ENCODE peak calls at places on chromosomes 16 and 17, in seven cellular contexts. One of them, this sample, is unnamed.

GRCh38 chr17:57935833-57936807 is 19.1 kb downstream of the CUEDC1 start:
- DNase-seq in trophoblast cell: no peak
- DNase-seq in IMR-90: peak; percentile 55
- DNase-seq in H1: no peak
- DNase-seq in neuronal stem cell: peak; percentile 89
- DNase-seq in H9: peak; percentile 68
- DNase-seq in mesendoderm: peak; percentile 70
- DNase-seq in this sample: peak; percentile 82

GRCh38 chr17:58332720-58333395 is 4.3 kb upstream of the TSPOAP1 start:
- DNase-seq in H9: peak; percentile 30
- DNase-seq in H1: no peak
- DNase-seq in mesendoderm: no peak
- DNase-seq in trophoblast cell: no peak
- DNase-seq in IMR-90: no peak
- DNase-seq in neuronal stem cell: no peak
- DNase-seq in this sample: no peak

GRCh38 chr17:8556074-8556473 is 74.5 kb downstream of the MYH10 start:
- DNase-seq in trophoblast cell: peak; percentile 41
- DNase-seq in mesendoderm: no peak
- DNase-seq in H9: no peak
- DNase-seq in IMR-90: no peak
- DNase-seq in neuronal stem cell: no peak
- DNase-seq in H1: no peak
- DNase-seq in this sample: no peak

GRCh38 chr16:23342083-23342640 is 40.1 kb downstream of the SCNN1B start:
- DNase-seq in H1: no peak
- DNase-seq in neuronal stem cell: no peak
- DNase-seq in IMR-90: no peak
- DNase-seq in H9: no peak
- DNase-seq in trophoblast cell: no peak
- DNase-seq in mesendoderm: no peak
- DNase-seq in this sample: no peak

GRCh38 chr17:44502598-44503079 is 567 bp downstream of the GPATCH8 start:
- DNase-seq in H1: no peak
- DNase-seq in IMR-90: peak; percentile 24
- DNase-seq in mesendoderm: peak; percentile 45
- DNase-seq in trophoblast cell: no peak
- DNase-seq in H9: no peak
- DNase-seq in neuronal stem cell: no peak
- DNase-seq in this sample: peak; percentile 37

GRCh38 chr16:3625911-3626732 is 14.7 kb upstream of the SLX4 start:
- DNase-seq in H1: no peak
- DNase-seq in mesendoderm: no peak
- DNase-seq in IMR-90: no peak
- DNase-seq in trophoblast cell: no peak
- DNase-seq in neuronal stem cell: no peak
- DNase-seq in H9: no peak
- DNase-seq in this sample: no peak

GRCh38 chr16:50683689-50684374 is 2.7 kb upstream of the SNX20 start:
- DNase-seq in IMR-90: no peak
- DNase-seq in trophoblast cell: no peak
- DNase-seq in H9: no peak
- DNase-seq in neuronal stem cell: no peak
- DNase-seq in mesendoderm: no peak
- DNase-seq in H1: no peak
- DNase-seq in this sample: no peak

GRCh38 chr17:78933959-78934568 is 8.9 kb upstream of the TIMP2 start:
- DNase-seq in trophoblast cell: peak; percentile 75
- DNase-seq in H1: no peak
- DNase-seq in neuronal stem cell: peak; percentile 72
- DNase-seq in IMR-90: peak; percentile 100
- DNase-seq in H9: peak; percentile 82
- DNase-seq in mesendoderm: peak; percentile 76
- DNase-seq in this sample: peak; percentile 98

GRCh38 chr16:23064642-23065041 is 84.6 kb downstream of the USP31 start:
- DNase-seq in H9: no peak
- DNase-seq in trophoblast cell: no peak
- DNase-seq in neuronal stem cell: no peak
- DNase-seq in H1: no peak
- DNase-seq in IMR-90: no peak
- DNase-seq in mesendoderm: no peak
- DNase-seq in this sample: no peak

GRCh38 chr17:29712677-29713076 is 90.0 kb upstream of the CORO6 start:
- DNase-seq in neuronal stem cell: no peak
- DNase-seq in mesendoderm: no peak
- DNase-seq in trophoblast cell: peak; percentile 22
- DNase-seq in H9: no peak
- DNase-seq in H1: no peak
- DNase-seq in IMR-90: no peak
- DNase-seq in this sample: no peak

GRCh38 chr16:87062569-87063442 is 254.4 kb downstream of the C16orf95 start:
- DNase-seq in mesendoderm: peak; percentile 78
- DNase-seq in H9: peak; percentile 75
- DNase-seq in neuronal stem cell: peak; percentile 75
- DNase-seq in H1: no peak
- DNase-seq in trophoblast cell: no peak
- DNase-seq in IMR-90: peak; percentile 67
- DNase-seq in this sample: peak; percentile 64

GRCh38 chr16:10992112-10992511 is 47.7 kb downstream of the CLEC16A start:
- DNase-seq in IMR-90: peak; percentile 98
- DNase-seq in neuronal stem cell: no peak
- DNase-seq in trophoblast cell: no peak
- DNase-seq in H1: no peak
- DNase-seq in H9: no peak
- DNase-seq in mesendoderm: no peak
- DNase-seq in this sample: peak; percentile 97

GRCh38 chr17:39739020-39739884 is 1.5 kb downstream of the GRB7 start:
- DNase-seq in IMR-90: no peak
- DNase-seq in trophoblast cell: peak; percentile 86
- DNase-seq in H9: peak; percentile 90
- DNase-seq in neuronal stem cell: no peak
- DNase-seq in mesendoderm: peak; percentile 80
- DNase-seq in H1: no peak
- DNase-seq in this sample: no peak

GRCh38 chr17:27343294-27343693 is 49.4 kb downstream of the WSB1 start:
- DNase-seq in H9: no peak
- DNase-seq in IMR-90: no peak
- DNase-seq in mesendoderm: no peak
- DNase-seq in trophoblast cell: no peak
- DNase-seq in neuronal stem cell: no peak
- DNase-seq in H1: no peak
- DNase-seq in this sample: no peak

GRCh38 chr16:84166796-84167695 is 19.8 kb downstream of the TAF1C start:
- DNase-seq in IMR-90: no peak
- DNase-seq in mesendoderm: no peak
- DNase-seq in H9: no peak
- DNase-seq in neuronal stem cell: no peak
- DNase-seq in trophoblast cell: no peak
- DNase-seq in H1: no peak
- DNase-seq in this sample: no peak

GRCh38 chr16:3168706-3169105 is 19.3 kb upstream of the OR1F1 start:
- DNase-seq in trophoblast cell: no peak
- DNase-seq in mesendoderm: no peak
- DNase-seq in H9: no peak
- DNase-seq in H1: no peak
- DNase-seq in IMR-90: no peak
- DNase-seq in neuronal stem cell: no peak
- DNase-seq in this sample: no peak

GRCh38 chr16:3595521-3596021 is 15.8 kb downstream of the SLX4 start:
- DNase-seq in mesendoderm: no peak
- DNase-seq in IMR-90: no peak
- DNase-seq in H9: no peak
- DNase-seq in neuronal stem cell: no peak
- DNase-seq in H1: no peak
- DNase-seq in trophoblast cell: no peak
- DNase-seq in this sample: no peak

GRCh38 chr17:44557653-44558285 is 485 bp downstream of the FZD2 start:
- DNase-seq in trophoblast cell: peak; percentile 27
- DNase-seq in neuronal stem cell: no peak
- DNase-seq in H9: peak; percentile 76
- DNase-seq in mesendoderm: peak; percentile 71
- DNase-seq in H1: no peak
- DNase-seq in IMR-90: peak; percentile 72
- DNase-seq in this sample: peak; percentile 85

GRCh38 chr17:1193300-1193699 is 13.5 kb upstream of the ABR start:
- DNase-seq in IMR-90: no peak
- DNase-seq in neuronal stem cell: no peak
- DNase-seq in mesendoderm: no peak
- DNase-seq in H9: no peak
- DNase-seq in H1: no peak
- DNase-seq in trophoblast cell: no peak
- DNase-seq in this sample: no peak

GRCh38 chr17:42783062-42783777 is 2.8 kb downstream of the WNK4 start:
- DNase-seq in H9: no peak
- DNase-seq in H1: no peak
- DNase-seq in neuronal stem cell: no peak
- DNase-seq in mesendoderm: peak; percentile 80
- DNase-seq in IMR-90: peak; percentile 83
- DNase-seq in trophoblast cell: peak; percentile 74
- DNase-seq in this sample: peak; percentile 49

GRCh38 chr17:7173687-7174602 is 5.2 kb downstream of the ASGR1 start:
- DNase-seq in mesendoderm: peak; percentile 93
- DNase-seq in neuronal stem cell: peak; percentile 67
- DNase-seq in trophoblast cell: peak; percentile 9
- DNase-seq in H9: peak; percentile 96
- DNase-seq in H1: peak; percentile 72
- DNase-seq in IMR-90: no peak
- DNase-seq in this sample: peak; percentile 27

GRCh38 chr16:17972460-17972943 is 364.0 kb downstream of the NPIPA8 start:
- DNase-seq in mesendoderm: no peak
- DNase-seq in neuronal stem cell: no peak
- DNase-seq in IMR-90: no peak
- DNase-seq in H1: no peak
- DNase-seq in H9: no peak
- DNase-seq in trophoblast cell: no peak
- DNase-seq in this sample: no peak

GRCh38 chr17:49471089-49471683 is 23.9 kb upstream of the NGFR start:
- DNase-seq in IMR-90: no peak
- DNase-seq in H1: no peak
- DNase-seq in neuronal stem cell: no peak
- DNase-seq in trophoblast cell: peak; percentile 26
- DNase-seq in H9: peak; percentile 68
- DNase-seq in mesendoderm: peak; percentile 64
- DNase-seq in this sample: peak; percentile 35

GRCh38 chr16:519425-519824 is 8.1 kb upstream of the CAPN15 start:
- DNase-seq in mesendoderm: no peak
- DNase-seq in H9: no peak
- DNase-seq in neuronal stem cell: no peak
- DNase-seq in IMR-90: no peak
- DNase-seq in trophoblast cell: no peak
- DNase-seq in H1: no peak
- DNase-seq in this sample: no peak

DNA sequence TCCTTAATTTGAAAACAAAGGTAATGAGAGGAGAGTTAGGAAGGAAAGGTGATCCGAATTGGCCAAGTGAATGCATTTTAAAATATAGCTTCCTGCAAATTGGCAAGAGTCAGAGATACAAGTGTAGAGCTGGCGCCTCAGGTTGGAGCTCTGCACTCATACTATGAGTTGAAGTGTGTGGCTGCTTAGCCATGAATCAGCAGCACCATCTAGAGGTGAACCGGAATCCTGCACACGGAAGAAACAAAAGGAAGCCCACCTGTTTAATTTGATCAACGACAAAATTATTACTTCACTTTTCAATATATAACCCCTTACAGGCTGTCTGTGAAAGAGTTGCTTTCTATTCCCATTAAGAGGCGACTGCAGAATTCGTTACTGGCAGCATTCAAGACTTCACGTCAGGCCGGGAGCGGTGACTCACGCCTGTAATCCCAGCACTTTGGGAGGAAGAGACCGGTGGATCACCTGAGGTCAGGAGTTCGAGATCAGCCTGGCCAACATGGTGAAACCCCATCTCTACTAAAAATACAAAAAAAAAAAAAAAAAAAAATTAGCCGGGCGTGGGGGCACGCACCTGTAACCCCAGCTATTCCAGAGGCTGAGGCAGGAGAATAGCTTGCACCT is 1253.7 kb upstream of the CDH8 start:
- DNase-seq in H9: peak; percentile 68
- DNase-seq in H1: peak; percentile 50
- DNase-seq in trophoblast cell: no peak
- DNase-seq in IMR-90: no peak
- DNase-seq in neuronal stem cell: peak; percentile 51
- DNase-seq in mesendoderm: peak; percentile 70
- DNase-seq in this sample: peak; percentile 48
- H3K23ac ChIP-seq in H9: no peak overlapping the region
- H3K23ac ChIP-seq in H1: no peak overlapping the region
- H3K23ac ChIP-seq in trophoblast cell: no peak overlapping the region
- H3K23ac ChIP-seq in IMR-90: no peak overlapping the region
- H3K23ac ChIP-seq in neuronal stem cell: no peak overlapping the region
- H3K23ac ChIP-seq in mesendoderm: no peak overlapping the region
- H3K23ac ChIP-seq in this sample: no peak overlapping the region

DNA sequence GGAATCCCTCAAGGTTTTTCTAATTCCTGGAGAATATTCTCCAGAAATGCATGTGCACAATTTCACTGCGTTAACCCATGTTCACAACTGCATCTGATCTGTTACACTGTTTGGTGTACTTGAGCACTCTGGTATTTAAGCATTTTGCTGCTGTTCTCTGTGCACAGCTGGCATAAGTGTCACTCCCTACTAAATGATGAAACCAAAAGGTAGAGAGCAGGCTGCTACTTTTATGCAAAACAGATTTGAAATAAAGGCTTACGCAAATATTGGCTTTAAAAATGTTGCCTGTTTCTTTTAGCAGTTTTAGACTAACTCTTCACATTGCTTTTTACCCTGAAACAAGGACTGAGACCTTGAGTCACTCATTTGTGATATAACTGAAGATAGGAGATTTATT is 41.7 kb downstream of the ESRP2 start:
- DNase-seq in neuronal stem cell: no peak
- DNase-seq in trophoblast cell: no peak
- DNase-seq in H9: no peak
- DNase-seq in H1: no peak
- DNase-seq in IMR-90: no peak
- DNase-seq in mesendoderm: no peak
- DNase-seq in this sample: no peak
- H3K23ac ChIP-seq in neuronal stem cell: no peak overlapping the region
- H3K23ac ChIP-seq in trophoblast cell: no peak overlapping the region
- H3K23ac ChIP-seq in H9: no peak overlapping the region
- H3K23ac ChIP-seq in H1: no peak overlapping the region
- H3K23ac ChIP-seq in IMR-90: no peak overlapping the region
- H3K23ac ChIP-seq in mesendoderm: no peak overlapping the region
- H3K23ac ChIP-seq in this sample: no peak overlapping the region

GRCh38 chr16:35605921-35606320 is 2146.5 kb downstream of the TP53TG3F start:
- DNase-seq in H9: no peak
- DNase-seq in neuronal stem cell: no peak
- DNase-seq in mesendoderm: no peak
- DNase-seq in trophoblast cell: no peak
- DNase-seq in IMR-90: no peak
- DNase-seq in H1: no peak
- DNase-seq in this sample: no peak
- H3K23ac ChIP-seq in H9: no peak overlapping the region
- H3K23ac ChIP-seq in neuronal stem cell: no peak overlapping the region
- H3K23ac ChIP-seq in mesendoderm: no peak overlapping the region
- H3K23ac ChIP-seq in trophoblast cell: no peak overlapping the region
- H3K23ac ChIP-seq in IMR-90: no peak overlapping the region
- H3K23ac ChIP-seq in H1: no peak overlapping the region
- H3K23ac ChIP-seq in this sample: no peak overlapping the region

DNA sequence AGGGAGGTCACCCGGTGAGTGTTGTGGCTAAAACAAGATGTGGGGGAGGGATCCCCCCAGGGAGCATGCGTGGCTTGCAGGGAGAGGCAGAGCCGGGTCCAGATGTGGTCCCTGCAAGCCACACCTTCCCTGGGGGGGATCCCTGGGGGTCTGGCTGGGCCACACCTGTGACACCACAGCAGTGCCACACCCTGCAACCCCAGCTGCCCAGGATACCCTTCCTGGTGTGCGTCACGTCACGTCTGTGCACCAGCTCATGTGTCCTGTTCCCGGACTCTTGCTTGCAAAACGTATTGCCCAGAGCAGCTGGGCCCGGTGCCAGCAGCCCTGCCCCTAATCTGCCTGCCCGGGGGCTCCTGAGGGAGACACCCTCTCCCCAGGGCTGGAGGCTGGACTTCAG is 26.0 kb upstream of the ACSF3 start:
- DNase-seq in mesendoderm: no peak
- DNase-seq in neuronal stem cell: no peak
- DNase-seq in trophoblast cell: no peak
- DNase-seq in IMR-90: no peak
- DNase-seq in H9: no peak
- DNase-seq in H1: no peak
- DNase-seq in this sample: no peak
- H3K23ac ChIP-seq in mesendoderm: no peak overlapping the region
- H3K23ac ChIP-seq in neuronal stem cell: peak overlapping the region; percentile 31
- H3K23ac ChIP-seq in trophoblast cell: no peak overlapping the region
- H3K23ac ChIP-seq in IMR-90: no peak overlapping the region
- H3K23ac ChIP-seq in H9: no peak overlapping the region
- H3K23ac ChIP-seq in H1: no peak overlapping the region
- H3K23ac ChIP-seq in this sample: no peak overlapping the region